ENCODE peak calls at places on chromosome 14, in five cellular contexts. C is HCT116, N is K562, I is HepG2, Q is GM12878. T is an unnamed sample.

GRCh38 chr14:54564799-54565235 is 2.1 kb upstream of the SAMD4A start:
- DNase-seq in N (peak; percentile 26), Q (no peak), I (peak; percentile 13), C (no peak), T (no peak)

GRCh38 chr14:55062517-55063351 is 11.3 kb downstream of the MAPK1IP1L start:
- DNase-seq in I (no peak), N (no peak), Q (no peak), C (no peak), T (no peak)

GRCh38 chr14:54278665-54279295 is 118.0 kb upstream of the CDKN3 start:
- DNase-seq in I (no peak), N (no peak), C (no peak), Q (no peak), T (no peak)

GRCh38 chr14:102917469-102918211 is 4.8 kb upstream of the AMN start:
- DNase-seq in I (peak; percentile 24), N (peak; percentile 72), C (peak; percentile 18), Q (no peak), T (peak; percentile 87)

GRCh38 chr14:84520711-84521338 is 1009.1 kb upstream of the FLRT2 start:
- DNase-seq in C (no peak), I (no peak), N (no peak), Q (no peak), T (no peak)

GRCh38 chr14:93115920-93116675 is at the start of gene ITPK1:
- DNase-seq in C (no peak), I (peak; percentile 24), N (peak; percentile 68), Q (no peak), T (peak; percentile 92)

GRCh38 chr14:92425101-92425500 is 88.5 kb upstream of the RIN3 start:
- DNase-seq in N (no peak), Q (no peak), I (peak; percentile 9), C (peak; percentile 28), T (no peak)

GRCh38 chr14:100983710-100984109 is 80.2 kb upstream of the RTL1 start:
- DNase-seq in Q (no peak), I (no peak), N (no peak), C (no peak), T (no peak)

GRCh38 chr14:64703393-64704144 is 655 bp upstream of the PLEKHG3 start:
- DNase-seq in I (no peak), C (no peak), N (no peak), Q (no peak), T (no peak)
- H2AFZ ChIP-seq in I (no peak overlapping the region), C (peak overlapping the region; percentile 40), N (no peak overlapping the region), Q (no peak overlapping the region), T (peak overlapping the region; percentile 98)

GRCh38 chr14:33114331-33114730 is 175.7 kb downstream of the NPAS3 start:
- DNase-seq in Q (no peak), I (no peak), C (no peak), N (no peak), T (no peak)

DNA sequence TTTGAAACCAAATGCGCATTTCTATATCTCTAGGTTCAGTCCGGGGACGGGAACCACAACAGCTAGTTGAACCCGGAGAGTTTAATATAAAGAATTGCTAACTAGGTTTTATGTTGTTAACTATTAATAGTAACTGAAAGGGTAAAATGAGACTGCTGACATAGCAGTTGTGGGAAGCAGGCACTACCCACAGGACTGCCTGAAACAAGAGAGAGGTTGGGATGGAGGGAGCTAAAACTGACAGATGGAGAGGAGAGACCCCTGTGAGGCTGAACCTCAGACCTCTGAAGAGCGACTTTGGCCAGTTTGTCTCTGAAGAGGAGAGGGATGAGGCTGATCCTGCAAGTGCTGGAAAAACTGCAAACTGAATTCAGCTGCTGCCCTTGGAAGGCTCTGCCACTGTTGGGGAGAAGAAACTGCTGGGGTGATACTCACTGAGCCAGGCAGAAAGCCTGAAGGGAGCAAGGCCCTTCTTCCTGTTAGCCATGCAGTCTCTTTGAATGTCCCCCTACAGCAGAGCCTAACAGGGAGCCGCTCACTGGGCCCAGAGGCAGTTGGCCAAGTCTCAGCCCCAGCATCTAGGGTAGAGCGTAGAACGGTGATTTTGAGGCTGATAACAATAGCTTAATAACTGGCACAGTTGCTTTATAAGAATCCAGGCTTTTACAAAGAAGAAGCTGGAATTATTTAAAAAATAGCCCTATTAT is 172.2 kb downstream of the NPAS3 start:
- DNase-seq in C (no peak), I (no peak), N (no peak), Q (no peak), T (no peak)
- TF ChIP-seq ZBTB33 in C (no peak), I (no peak), N (no peak), Q (no peak), T (no peak)

GRCh38 chr14:90697577-90698206 is 118.5 kb downstream of the TTC7B start:
- DNase-seq in C (peak; percentile 58), Q (no peak), N (peak; percentile 71), I (peak; percentile 61), T (peak; percentile 80)
- H2AFZ ChIP-seq in C (no peak overlapping the region), Q (no peak overlapping the region), N (peak overlapping the region; percentile 14), I (no peak overlapping the region), T (peak overlapping the region; percentile 29)

GRCh38 chr14:97027256-97027999 is 230.2 kb downstream of the VRK1 start:
- DNase-seq in N (no peak), C (no peak), Q (no peak), I (no peak), T (no peak)

GRCh38 chr14:97024300-97024699 is 227.1 kb downstream of the VRK1 start:
- DNase-seq in I (no peak), N (no peak), C (no peak), Q (no peak), T (no peak)

GRCh38 chr14:97022741-97023140 is 225.6 kb downstream of the VRK1 start:
- DNase-seq in I (no peak), C (no peak), Q (no peak), N (no peak), T (no peak)

GRCh38 chr14:97028382-97028781 is 231.2 kb downstream of the VRK1 start:
- DNase-seq in C (no peak), N (no peak), I (no peak), Q (no peak), T (no peak)

DNA sequence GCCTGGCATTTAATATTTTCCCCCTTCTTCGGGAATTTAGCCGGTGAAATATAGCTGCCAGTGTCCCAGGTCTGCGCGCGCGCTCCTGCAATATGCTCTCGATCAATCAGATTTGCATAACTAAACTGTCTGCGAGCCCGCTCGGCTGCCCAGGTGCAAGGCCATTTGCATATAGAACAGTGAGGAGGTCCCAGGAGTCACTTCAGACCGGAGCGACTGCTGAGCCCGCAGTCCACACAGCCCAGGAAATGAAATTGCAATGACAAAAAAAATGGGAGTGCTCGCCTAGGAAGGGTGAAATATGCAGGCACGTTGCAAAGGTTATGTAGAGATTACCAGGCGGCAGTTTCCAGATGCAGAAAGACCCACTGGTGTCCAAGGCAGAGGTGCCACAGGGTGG is 228.5 kb downstream of the VRK1 start:
- DNase-seq in I (no peak), C (no peak), Q (no peak), N (no peak), T (no peak)
- TF ChIP-seq ZBTB33 in I (no peak), C (no peak), Q (no peak), N (no peak), T (no peak)

DNA sequence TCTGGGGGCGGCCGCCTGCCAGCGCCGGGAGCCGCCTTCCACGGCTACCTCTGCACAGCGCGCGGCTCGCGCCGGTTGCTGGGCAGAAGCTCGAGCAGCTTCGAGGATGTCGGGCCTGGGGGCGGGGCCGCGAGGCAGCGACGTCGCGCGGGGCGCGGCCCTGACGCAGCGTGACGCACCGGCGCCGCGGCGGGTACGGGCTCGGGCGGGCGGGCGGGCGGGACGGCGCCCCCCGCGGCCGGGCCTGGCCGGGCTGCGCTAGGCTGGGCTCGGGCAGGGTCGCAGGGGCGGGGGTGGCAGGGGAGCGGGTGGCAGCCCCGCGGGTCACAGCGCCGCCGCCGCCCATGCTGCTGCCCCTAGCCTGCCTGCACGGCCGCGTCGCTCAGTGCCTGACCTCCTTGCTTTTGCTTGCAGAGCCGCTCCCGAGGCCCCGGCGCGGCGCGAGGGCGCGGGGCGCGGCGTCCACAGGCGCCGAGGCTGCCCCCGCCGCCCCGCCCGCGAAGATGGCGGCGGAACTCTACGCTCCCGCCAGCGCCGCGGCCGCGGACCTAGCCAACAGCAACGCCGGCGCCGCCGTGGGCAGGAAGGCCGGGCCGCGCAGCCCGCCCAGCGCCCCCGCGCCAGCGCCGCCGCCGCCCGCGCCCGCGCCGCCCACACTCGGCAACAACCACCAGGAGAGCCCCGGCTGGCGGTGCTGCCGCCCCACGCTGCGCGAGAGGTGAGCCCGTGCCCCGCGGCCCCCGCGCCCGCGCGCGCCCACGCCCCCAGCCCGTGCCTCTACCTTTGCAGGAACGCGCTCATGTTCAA is at the start of gene BTBD6:
- DNase-seq in C (peak; percentile 61), Q (peak; percentile 9), N (no peak), I (no peak), T (peak; percentile 99)
- H2AFZ ChIP-seq in C (no peak within 1 kb of the TSS), Q (peak within 1 kb of the TSS; percentile 91), N (no peak within 1 kb of the TSS), I (no peak within 1 kb of the TSS), T (peak within 1 kb of the TSS; percentile 39)